ENCODE peak calls at places on chromosomes 11 and 22, in eight cellular contexts. F, K, W, H, O, U, N and R are unnamed samples.

GRCh38 chr11:119300198-119300964 is 16.5 kb downstream of the MCAM start:
- DNase-seq in F (no peak), K (no peak), W (no peak), H (no peak), O (no peak), U (peak), N (no peak), R (no peak)

GRCh38 chr22:40855960-40856512 is 403 bp downstream of the ST13 start:
- DNase-seq in F (no peak), K (peak), W (peak), H (no peak), O (peak), U (peak), N (peak), R (peak)

GRCh38 chr11:28086569-28086968 is 21.4 kb downstream of the KIF18A start:
- DNase-seq in F (peak), K (no peak), W (no peak), H (no peak), O (no peak), U (no peak), N (no peak), R (no peak)

GRCh38 chr11:43944761-43945311 is 2.4 kb downstream of the C11orf96 start:
- DNase-seq in F (peak), K (peak), W (peak), H (no peak), O (peak), U (peak), N (peak), R (peak)

GRCh38 chr11:131710511-131710910 is 340.1 kb downstream of the NTM start:
- DNase-seq in F (peak), K (no peak), W (no peak), H (no peak), O (no peak), U (no peak), N (no peak), R (no peak)

GRCh38 chr11:14054708-14055107 is 92.2 kb downstream of the SPON1 start:
- DNase-seq in F (no peak), K (no peak), W (no peak), H (no peak), O (no peak), U (no peak), N (no peak), R (peak)

GRCh38 chr11:35116762-35117588 is 22.0 kb upstream of the CD44 start:
- DNase-seq in F (no peak), K (no peak), W (no peak), H (no peak), O (no peak), U (no peak), N (peak), R (no peak)

GRCh38 chr11:122189259-122189658 is 73.2 kb upstream of the BLID start:
- DNase-seq in F (peak), K (no peak), W (no peak), H (peak), O (no peak), U (no peak), N (peak), R (no peak)

GRCh38 chr11:68028802-68029475 is 1.5 kb upstream of the NDUFS8 start:
- DNase-seq in F (peak), K (no peak), W (no peak), H (no peak), O (no peak), U (no peak), N (no peak), R (no peak)

GRCh38 chr22:38865201-38866023 is 6.6 kb downstream of the CBX6 start:
- DNase-seq in F (no peak), K (no peak), W (no peak), H (no peak), O (no peak), U (no peak), N (peak), R (no peak)

GRCh38 chr22:44458044-44459020 is 39.7 kb downstream of the RTL6 start:
- DNase-seq in F (no peak), K (no peak), W (no peak), H (no peak), O (no peak), U (no peak), N (no peak), R (no peak)

GRCh38 chr11:133697161-133697560 is 148.2 kb downstream of the SPATA19 start:
- DNase-seq in F (no peak), K (no peak), W (no peak), H (no peak), O (no peak), U (no peak), N (no peak), R (no peak)

GRCh38 chr11:35394941-35395340 is 24.4 kb downstream of the SLC1A2 start:
- DNase-seq in F (no peak), K (no peak), W (no peak), H (no peak), O (no peak), U (no peak), N (no peak), R (no peak)

GRCh38 chr22:31893460-31893859 is 50.9 kb upstream of the YWHAH start:
- DNase-seq in F (no peak), K (no peak), W (no peak), H (no peak), O (no peak), U (no peak), N (peak), R (no peak)

GRCh38 chr11:82267186-82267585 is 466.5 kb downstream of the FAM181B start:
- DNase-seq in F (peak), K (no peak), W (no peak), H (no peak), O (no peak), U (no peak), N (no peak), R (no peak)

GRCh38 chr11:58179648-58180047 is 9.2 kb upstream of the OR9Q2 start:
- DNase-seq in F (no peak), K (no peak), W (no peak), H (no peak), O (no peak), U (peak), N (no peak), R (no peak)

GRCh38 chr11:85485902-85486301 is 141.2 kb downstream of the DLG2 start:
- DNase-seq in F (no peak), K (no peak), W (no peak), H (no peak), O (no peak), U (no peak), N (no peak), R (no peak)

GRCh38 chr22:20437253-20438065 is at the start of gene SCARF2:
- DNase-seq in F (no peak), K (no peak), W (peak), H (no peak), O (peak), U (peak), N (peak), R (no peak)

GRCh38 chr22:24727218-24727851 is 47.2 kb downstream of the PIWIL3 start:
- DNase-seq in F (peak), K (no peak), W (no peak), H (peak), O (no peak), U (peak), N (peak), R (no peak)

GRCh38 chr11:62770778-62771143 is 435 bp upstream of the TAF6L start:
- DNase-seq in F (no peak), K (no peak), W (no peak), H (no peak), O (peak), U (peak), N (peak), R (peak)

GRCh38 chr11:130999992-131000770 is 83.9 kb upstream of the SNX19 start:
- DNase-seq in F (peak), K (no peak), W (no peak), H (peak), O (no peak), U (no peak), N (peak), R (no peak)

GRCh38 chr11:75966546-75967287 is 151.7 kb downstream of the UVRAG start:
- DNase-seq in F (peak), K (no peak), W (no peak), H (peak), O (peak), U (no peak), N (peak), R (no peak)

GRCh38 chr11:132126973-132127900 is 756.8 kb downstream of the NTM start:
- DNase-seq in F (peak), K (peak), W (peak), H (no peak), O (peak), U (peak), N (peak), R (no peak)

GRCh38 chr11:101864098-101864497 is 50.7 kb upstream of the CEP126 start:
- DNase-seq in F (no peak), K (no peak), W (no peak), H (no peak), O (no peak), U (no peak), N (no peak), R (no peak)

GRCh38 chr11:86508604-86509471 is 134.2 kb downstream of the CCDC81 start:
- DNase-seq in F (peak), K (no peak), W (no peak), H (no peak), O (no peak), U (no peak), N (peak), R (no peak)

GRCh38 chr22:43554259-43554636 is 142.4 kb downstream of the MPPED1 start:
- DNase-seq in F (no peak), K (no peak), W (no peak), H (no peak), O (no peak), U (no peak), N (no peak), R (no peak)

GRCh38 chr11:18304745-18305144 is 17.2 kb downstream of the HPS5 start:
- DNase-seq in F (no peak), K (no peak), W (no peak), H (no peak), O (no peak), U (no peak), N (peak), R (no peak)

GRCh38 chr22:40114411-40114810 is 63.3 kb upstream of the TNRC6B start:
- DNase-seq in F (no peak), K (no peak), W (no peak), H (no peak), O (no peak), U (no peak), N (no peak), R (no peak)

GRCh38 chr22:23180301-23180892 is at the start of gene BCR:
- DNase-seq in F (peak), K (peak), W (peak), H (peak), O (peak), U (peak), N (peak), R (peak)
- H3K27ac ChIP-seq in F (no peak), K (peak), W (no peak), H (peak), O (no peak), U (peak), N (peak), R (peak)

DNA sequence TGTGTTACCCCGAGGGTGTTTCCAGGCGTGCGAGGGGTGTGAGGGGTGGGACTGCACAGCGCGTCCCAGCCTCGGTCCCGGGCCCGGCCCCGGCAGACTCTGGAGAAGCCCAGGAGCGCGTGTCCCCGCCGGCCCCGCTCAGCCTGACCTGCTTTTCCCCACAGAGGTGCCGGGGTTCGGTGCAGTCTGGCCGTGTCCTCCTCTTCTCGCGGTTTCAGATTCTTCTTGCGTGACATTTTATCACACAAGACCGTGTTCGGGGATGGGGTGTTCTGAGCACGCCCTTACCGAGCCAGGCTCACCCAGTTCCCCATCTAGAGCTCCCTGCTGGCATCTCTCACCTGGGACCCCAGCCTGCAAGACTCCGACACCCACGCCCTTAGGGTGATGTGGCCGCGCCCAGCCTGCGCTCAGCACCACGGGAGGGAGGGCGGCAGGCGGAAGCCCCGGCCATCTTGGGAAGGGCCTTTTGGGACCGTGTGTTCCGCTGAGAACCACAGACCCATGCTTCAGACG is 775.6 kb downstream of the BRD1 start:
- DNase-seq in F (no peak), K (no peak), W (no peak), H (no peak), O (no peak), U (no peak), N (no peak), R (no peak)
- TF ChIP-seq EZH2phosphoT487 in F (no peak), K (no peak), W (no peak), H (no peak), O (no peak), U (no peak), N (no peak), R (no peak)

GRCh38 chr22:50308597-50308935 is 1.1 kb upstream of the PLXNB2 start:
- DNase-seq in F (no peak), K (no peak), W (peak), H (no peak), O (no peak), U (no peak), N (no peak), R (no peak)
- H3K4me3 ChIP-seq in F (no peak), K (no peak), W (no peak), H (no peak), O (no peak), U (no peak), N (no peak), R (peak)

DNA sequence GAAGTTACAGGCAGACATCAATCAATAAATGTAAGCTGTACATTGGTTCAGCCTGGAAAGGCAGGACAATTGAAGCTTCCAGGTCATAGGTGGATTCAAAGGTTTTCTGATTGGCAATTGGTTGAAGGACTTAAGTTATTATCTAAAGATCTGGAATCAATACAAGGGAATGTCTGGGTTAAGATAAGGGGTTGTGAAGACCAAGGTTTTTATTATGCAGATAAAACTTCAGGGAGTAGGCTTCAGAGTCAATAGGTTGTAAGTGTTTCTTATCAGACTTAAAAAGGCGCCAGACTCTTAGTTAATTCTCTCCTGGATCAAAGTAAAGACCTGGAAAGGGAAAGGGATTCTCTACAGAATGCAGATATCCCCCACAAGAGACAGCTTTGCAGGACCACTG is 935.4 kb downstream of the TBC1D22A start:
- DNase-seq in F (no peak), K (no peak), W (no peak), H (no peak), O (no peak), U (no peak), N (no peak), R (no peak)
- H3K27ac ChIP-seq in F (no peak), K (no peak), W (no peak), H (no peak), O (no peak), U (no peak), N (no peak), R (no peak)

DNA sequence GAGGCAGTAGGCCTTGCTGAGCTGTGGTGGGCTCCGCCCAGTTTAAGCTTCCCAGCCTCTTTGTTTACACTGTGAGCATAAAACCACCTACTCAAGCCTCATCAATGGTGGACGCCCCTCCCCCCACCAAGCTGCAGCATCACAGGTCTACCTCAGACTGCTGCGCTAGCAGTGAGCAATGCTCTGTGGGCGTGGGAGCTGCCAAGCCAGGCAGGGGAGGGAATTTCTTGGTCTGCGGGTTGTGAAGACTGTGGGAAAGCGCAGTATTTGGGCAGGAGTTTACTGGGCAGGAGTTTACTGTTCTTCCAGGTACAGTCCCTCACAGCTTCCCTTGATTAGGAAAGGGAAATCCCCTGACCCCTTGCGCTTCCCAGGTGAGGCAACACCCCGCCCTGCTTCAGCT is 98.5 kb downstream of the SMCO4 start:
- DNase-seq in F (peak), K (no peak), W (peak), H (no peak), O (peak), U (no peak), N (peak), R (no peak)
- TF ChIP-seq EZH2phosphoT487 in F (no peak), K (no peak), W (no peak), H (no peak), O (no peak), U (no peak), N (no peak), R (no peak)

GRCh38 chr11:93663021-93663420 is 1.5 kb downstream of the CEP295 start:
- DNase-seq in F (no peak), K (no peak), W (peak), H (no peak), O (no peak), U (no peak), N (no peak), R (no peak)
- H3K4me3 ChIP-seq in F (peak), K (peak), W (peak), H (peak), O (no peak), U (peak), N (no peak), R (peak)

GRCh38 chr11:7572001-7572712 is 58.4 kb downstream of the PPFIBP2 start:
- DNase-seq in F (peak), K (no peak), W (no peak), H (no peak), O (peak), U (peak), N (peak), R (no peak)
- H3K27ac ChIP-seq in F (no peak), K (no peak), W (no peak), H (no peak), O (peak), U (no peak), N (peak), R (no peak)

DNA sequence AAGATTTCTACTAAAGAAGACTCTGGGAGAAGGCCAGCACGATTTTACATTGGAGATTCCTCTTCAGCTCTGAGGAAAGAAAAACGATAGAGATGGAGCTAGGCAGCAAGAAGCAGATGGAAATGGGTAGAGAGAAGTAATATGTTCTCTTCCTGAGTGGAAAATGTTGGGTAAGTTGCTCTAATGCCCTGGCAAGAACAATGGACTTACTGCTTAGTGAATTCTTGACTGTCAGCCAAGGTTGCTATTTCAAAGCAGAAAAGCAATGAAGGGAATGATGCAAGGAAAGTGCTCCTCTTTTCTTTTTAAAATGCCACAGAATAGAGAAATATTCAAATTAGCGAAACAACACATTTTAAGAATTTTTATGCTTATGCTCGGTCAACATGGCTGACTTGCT is 38.4 kb upstream of the CWF19L2 start:
- DNase-seq in F (peak), K (no peak), W (no peak), H (no peak), O (no peak), U (no peak), N (no peak), R (no peak)
- TF ChIP-seq EZH2phosphoT487 in F (no peak), K (no peak), W (no peak), H (no peak), O (no peak), U (no peak), N (no peak), R (no peak)

GRCh38 chr22:23696326-23696851 is 5.6 kb downstream of the RGL4 start:
- DNase-seq in F (no peak), K (no peak), W (no peak), H (no peak), O (no peak), U (no peak), N (no peak), R (peak)
- H3K4me3 ChIP-seq in F (no peak), K (no peak), W (no peak), H (no peak), O (no peak), U (no peak), N (no peak), R (no peak)